ENCODE peak calls at places on chromosomes 16 and 17, in seven cellular contexts. B, W, Q, R, U, Z and V are unnamed samples.

GRCh38 chr17:68468785-68469184 is 11.5 kb upstream of the WIPI1 start:
- DNase-seq in R (no peak), U (no peak), W (no peak), Z (no peak), Q (no peak), B (no peak), V (no peak)

GRCh38 chr17:8577868-8578267 is 52.7 kb downstream of the MYH10 start:
- DNase-seq in R (no peak), Z (no peak), B (no peak), U (no peak), Q (no peak), W (no peak), V (no peak)

GRCh38 chr17:35001549-35001948 is 21.2 kb downstream of the LIG3 start:
- DNase-seq in Z (no peak), B (no peak), Q (no peak), R (no peak), U (no peak), W (no peak), V (no peak)

GRCh38 chr17:9239821-9240658 is 218.7 kb downstream of the NTN1 start:
- DNase-seq in Q (peak; percentile 90), R (peak; percentile 91), B (peak; percentile 6), Z (peak; percentile 93), U (peak; percentile 71), W (peak; percentile 78), V (peak; percentile 73)

GRCh38 chr17:75758131-75758905 is 6.7 kb downstream of the GALK1 start:
- DNase-seq in U (no peak), B (no peak), Z (no peak), R (no peak), W (no peak), Q (no peak), V (no peak)

GRCh38 chr16:10256855-10257641 is 74.8 kb upstream of the GRIN2A start:
- DNase-seq in B (no peak), R (no peak), Q (peak; percentile 81), Z (peak; percentile 84), U (peak; percentile 50), W (peak; percentile 26), V (no peak)

GRCh38 chr16:1153480-1154160 is 714 bp downstream of the CACNA1H start:
- DNase-seq in U (no peak), Z (no peak), B (no peak), R (no peak), Q (no peak), W (no peak), V (no peak)

GRCh38 chr16:9138731-9139501 is 47.5 kb downstream of the HAPSTR1 start:
- DNase-seq in Q (peak; percentile 92), R (no peak), B (peak; percentile 37), U (peak; percentile 67), Z (peak; percentile 73), W (peak; percentile 68), V (peak; percentile 65)

GRCh38 chr16:11233727-11234376 is 22.2 kb downstream of the SOCS1 start:
- DNase-seq in Q (no peak), U (no peak), Z (peak; percentile 63), R (no peak), B (no peak), W (peak; percentile 34), V (no peak)

GRCh38 chr16:2528161-2529060 is 2.8 kb downstream of the CEMP1 start:
- DNase-seq in B (no peak), Q (peak; percentile 78), Z (no peak), R (no peak), U (no peak), W (no peak), V (no peak)
- TF ChIP-seq POLR2A in B (no peak), Q (no peak), Z (no peak), R (no peak), U (no peak), W (no peak), V (no peak)

GRCh38 chr16:31331807-31332301 is 23.1 kb upstream of the ITGAX start:
- DNase-seq in Q (no peak), R (no peak), W (no peak), U (no peak), Z (peak; percentile 2), B (no peak), V (no peak)
- H3K4me3 ChIP-seq in Q (peak overlapping the region; percentile 38), R (peak overlapping the region; percentile 46), W (no peak overlapping the region), U (peak overlapping the region; percentile 43), Z (no peak overlapping the region), B (no peak overlapping the region), V (no peak overlapping the region)

GRCh38 chr17:59331129-59331928 is at the start of gene YPEL2:
- DNase-seq in B (peak; percentile 82), Z (peak; percentile 98), R (peak; percentile 98), W (peak; percentile 97), Q (peak; percentile 97), U (peak; percentile 97), V (peak; percentile 93)

GRCh38 chr17:59328534-59329095 is 2.8 kb upstream of the YPEL2 start:
- DNase-seq in U (no peak), B (no peak), Q (peak; percentile 41), Z (no peak), R (no peak), W (no peak), V (no peak)

GRCh38 chr17:59330314-59330942 is 1.0 kb upstream of the YPEL2 start:
- DNase-seq in B (no peak), Q (peak; percentile 75), W (peak; percentile 84), U (peak; percentile 77), R (peak; percentile 81), Z (no peak), V (no peak)

GRCh38 chr17:59327891-59328290 is 3.6 kb upstream of the YPEL2 start:
- DNase-seq in Z (no peak), R (no peak), Q (no peak), B (no peak), W (no peak), U (no peak), V (no peak)

DNA sequence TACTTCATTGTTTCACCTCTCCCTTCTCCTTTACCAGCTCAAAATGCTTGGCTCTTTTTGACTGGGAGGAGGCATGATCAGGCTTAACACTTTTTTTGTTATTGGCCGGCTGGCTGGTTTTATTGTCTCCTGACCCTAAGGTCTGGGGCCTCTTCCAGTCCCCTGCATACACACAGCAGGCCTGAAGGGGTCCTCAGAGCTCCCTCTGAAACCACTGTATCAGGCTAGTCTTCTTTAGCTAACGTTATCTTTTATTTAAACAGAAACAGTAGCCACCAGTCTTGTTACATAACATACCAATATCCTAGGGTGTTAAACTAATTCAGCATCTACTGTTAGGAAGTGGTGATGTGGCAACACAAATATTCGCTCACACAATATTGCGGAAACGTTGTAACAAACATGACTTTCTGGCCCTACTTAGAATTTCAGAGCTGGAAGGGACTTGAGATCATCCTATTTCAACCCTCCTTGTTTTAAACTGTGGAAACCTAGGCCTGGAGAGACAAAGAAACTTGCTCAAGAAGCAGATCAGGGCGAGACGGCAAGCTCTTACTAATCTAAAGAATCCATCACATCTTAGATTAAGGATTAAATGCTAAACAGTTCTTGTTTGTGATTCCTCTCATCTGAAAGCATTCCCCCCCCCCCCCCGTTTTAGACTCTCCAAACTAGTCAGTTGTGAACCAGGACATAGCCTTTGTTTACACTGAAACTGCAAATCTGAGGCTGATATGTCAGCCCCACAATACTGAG is 1.7 kb upstream of the YPEL2 start:
- DNase-seq in Z (peak; percentile 75), Q (peak; percentile 82), B (peak; percentile 62), R (no peak), U (peak; percentile 66), W (peak; percentile 66), V (peak; percentile 24)
- TF ChIP-seq POLR2AphosphoS5 in Z (no peak), Q (peak; percentile 37), B (no peak), R (peak; percentile 75), U (peak; percentile 62), W (no peak), V (no peak)

GRCh38 chr16:83898463-83899271 is at the start of gene MLYCD:
- DNase-seq in U (peak; percentile 94), R (peak; percentile 89), W (peak; percentile 90), Q (peak; percentile 95), Z (peak; percentile 98), B (peak; percentile 44), V (peak; percentile 54)
- TF ChIP-seq POLR2A in U (no peak), R (peak; percentile 55), W (no peak), Q (no peak), Z (peak; percentile 41), B (no peak), V (no peak)

GRCh38 chr16:70683146-70683944 is 2.5 kb downstream of the MTSS2 start:
- DNase-seq in U (no peak), Q (peak; percentile 74), Z (no peak), W (no peak), B (no peak), R (no peak), V (no peak)
- H3K4me3 ChIP-seq in U (peak overlapping the region; percentile 74), Q (peak overlapping the region; percentile 53), Z (no peak overlapping the region), W (peak overlapping the region; percentile 59), B (no peak overlapping the region), R (peak overlapping the region; percentile 85), V (peak overlapping the region; percentile 94)

GRCh38 chr16:16791051-16791450 is 412.1 kb downstream of the NPIPA7 start:
- DNase-seq in Z (no peak), U (no peak), B (no peak), R (no peak), Q (no peak), W (no peak), V (no peak)
- TF ChIP-seq POLR2AphosphoS5 in Z (no peak), U (no peak), B (no peak), R (no peak), Q (no peak), W (no peak), V (no peak)

DNA sequence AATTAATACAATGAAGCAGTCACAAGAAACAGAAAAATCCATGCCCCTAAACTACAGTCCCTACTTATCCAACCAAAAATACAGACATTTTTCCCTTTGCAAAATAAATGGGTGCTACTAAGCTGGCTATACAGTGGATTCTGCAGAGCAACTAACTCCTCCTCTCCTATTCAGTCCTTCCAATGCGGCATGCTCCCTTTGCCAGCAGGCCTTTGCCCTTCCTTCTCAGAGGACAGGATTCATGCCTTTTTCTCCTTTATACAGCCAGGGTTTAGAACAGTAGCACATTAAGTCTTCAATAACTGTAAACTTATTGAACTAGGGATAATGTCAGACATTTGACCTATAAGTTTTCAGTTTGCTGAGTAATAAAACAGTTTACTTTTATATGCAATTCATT is 70.2 kb downstream of the SMURF2 start:
- DNase-seq in U (no peak), R (no peak), Q (no peak), Z (no peak), B (no peak), W (no peak), V (no peak)
- TF ChIP-seq POLR2A in U (no peak), R (no peak), Q (no peak), Z (no peak), B (no peak), W (no peak), V (no peak)